ENCODE peak calls at places on chromosomes 7 and 10, in seven cellular contexts. X is HCT116, N is mesendoderm, S is neural progenitor cell, D is brain microvascular endothelial cell, V is iPS DF 6.9, H is aorta. Y is an unnamed sample.

GRCh38 chr7:151271699-151272355 is 23.3 kb upstream of the SMARCD3 start:
- DNase-seq in S (no peak), X (no peak), D (no peak), V (no peak), H (peak; percentile 59), N (peak; percentile 17), Y (no peak)

GRCh38 chr7:130069179-130069977 is 956 bp upstream of the KLHDC10 start:
- DNase-seq in N (no peak), V (no peak), S (no peak), D (no peak), X (no peak), H (no peak), Y (no peak)

GRCh38 chr10:4398602-4399001 is 427.4 kb upstream of the AKR1E2 start:
- DNase-seq in S (no peak), H (no peak), D (no peak), X (no peak), V (no peak), N (no peak), Y (no peak)

GRCh38 chr7:37592366-37592765 is 91.2 kb upstream of the GPR141 start:
- DNase-seq in X (no peak), N (no peak), V (no peak), S (no peak), H (no peak), D (no peak), Y (no peak)

GRCh38 chr10:58028597-58029366 is 238.9 kb downstream of the IPMK start:
- DNase-seq in H (no peak), S (no peak), X (no peak), N (no peak), D (peak; percentile 67), V (no peak), Y (no peak)

GRCh38 chr7:47501406-47501805 is 80.5 kb downstream of the TNS3 start:
- DNase-seq in X (no peak), S (no peak), H (peak; percentile 62), V (no peak), N (no peak), D (peak; percentile 97), Y (no peak)

GRCh38 chr7:72446566-72447462 is 34.7 kb upstream of the CALN1 start:
- DNase-seq in D (no peak), S (peak; percentile 34), H (no peak), X (no peak), V (no peak), N (no peak), Y (no peak)

GRCh38 chr7:98945852-98946251 is 67.5 kb downstream of the TRRAP start:
- DNase-seq in D (no peak), S (no peak), X (no peak), V (no peak), H (no peak), N (no peak), Y (no peak)

GRCh38 chr10:12405342-12406320 is 56.3 kb downstream of the CAMK1D start:
- DNase-seq in X (no peak), V (no peak), N (no peak), H (peak; percentile 4), D (no peak), S (peak; percentile 49), Y (peak; percentile 15)

GRCh38 chr7:3089493-3089892 is 45.8 kb upstream of the CARD11 start:
- DNase-seq in X (no peak), H (no peak), N (peak; percentile 75), V (peak; percentile 33), S (peak; percentile 77), D (peak; percentile 5), Y (no peak)

GRCh38 chr10:86536294-86536861 is 14.8 kb upstream of the WAPL start:
- DNase-seq in H (no peak), V (no peak), X (no peak), D (no peak), N (peak; percentile 53), S (peak; percentile 59), Y (no peak)

GRCh38 chr7:17302575-17303142 is 4.2 kb downstream of the AHR start:
- DNase-seq in H (no peak), V (no peak), X (no peak), S (no peak), D (no peak), N (no peak), Y (no peak)

GRCh38 chr10:53003094-53003493 is 230.5 kb upstream of the MBL2 start:
- DNase-seq in X (no peak), V (no peak), S (no peak), N (no peak), H (no peak), D (no peak), Y (no peak)

GRCh38 chr7:54343511-54343910 is 198.7 kb upstream of the VSTM2A start:
- DNase-seq in S (no peak), X (no peak), H (no peak), V (no peak), N (no peak), D (no peak), Y (no peak)

GRCh38 chr7:26091933-26092332 is 60.1 kb upstream of the NFE2L3 start:
- DNase-seq in N (peak; percentile 82), H (no peak), X (no peak), D (no peak), S (peak; percentile 38), V (no peak), Y (no peak)

GRCh38 chr10:110822708-110823291 is 48.9 kb upstream of the PDCD4 start:
- DNase-seq in H (no peak), N (peak; percentile 95), S (peak; percentile 74), D (no peak), V (peak; percentile 22), X (no peak), Y (no peak)

GRCh38 chr7:92880212-92881090 is 44.1 kb upstream of the CDK6 start:
- DNase-seq in X (peak; percentile 4), V (peak; percentile 71), H (peak; percentile 70), D (no peak), S (peak; percentile 62), N (peak; percentile 89), Y (no peak)

GRCh38 chr7:24966802-24967201 is 13.2 kb downstream of the OSBPL3 start:
- DNase-seq in S (no peak), D (no peak), N (no peak), V (no peak), H (no peak), X (no peak), Y (no peak)

GRCh38 chr7:91671245-91671644 is 209.3 kb downstream of the MTERF1 start:
- DNase-seq in D (no peak), V (no peak), X (no peak), H (no peak), N (no peak), S (no peak), Y (no peak)

GRCh38 chr7:1105189-1105588 is 17.3 kb downstream of the GPER1 start:
- DNase-seq in V (no peak), D (no peak), H (no peak), S (no peak), X (no peak), N (no peak), Y (no peak)

GRCh38 chr7:1106783-1107421 is 19.0 kb downstream of the GPER1 start:
- DNase-seq in S (no peak), D (no peak), H (peak; percentile 71), V (no peak), N (no peak), X (no peak), Y (no peak)

GRCh38 chr7:1108264-1108920 is 20.5 kb downstream of the GPER1 start:
- DNase-seq in X (no peak), S (no peak), H (peak; percentile 54), N (no peak), D (no peak), V (no peak), Y (no peak)

GRCh38 chr7:1104514-1105179 is 16.7 kb downstream of the GPER1 start:
- DNase-seq in H (no peak), S (no peak), N (no peak), D (no peak), X (no peak), V (no peak), Y (no peak)

DNA sequence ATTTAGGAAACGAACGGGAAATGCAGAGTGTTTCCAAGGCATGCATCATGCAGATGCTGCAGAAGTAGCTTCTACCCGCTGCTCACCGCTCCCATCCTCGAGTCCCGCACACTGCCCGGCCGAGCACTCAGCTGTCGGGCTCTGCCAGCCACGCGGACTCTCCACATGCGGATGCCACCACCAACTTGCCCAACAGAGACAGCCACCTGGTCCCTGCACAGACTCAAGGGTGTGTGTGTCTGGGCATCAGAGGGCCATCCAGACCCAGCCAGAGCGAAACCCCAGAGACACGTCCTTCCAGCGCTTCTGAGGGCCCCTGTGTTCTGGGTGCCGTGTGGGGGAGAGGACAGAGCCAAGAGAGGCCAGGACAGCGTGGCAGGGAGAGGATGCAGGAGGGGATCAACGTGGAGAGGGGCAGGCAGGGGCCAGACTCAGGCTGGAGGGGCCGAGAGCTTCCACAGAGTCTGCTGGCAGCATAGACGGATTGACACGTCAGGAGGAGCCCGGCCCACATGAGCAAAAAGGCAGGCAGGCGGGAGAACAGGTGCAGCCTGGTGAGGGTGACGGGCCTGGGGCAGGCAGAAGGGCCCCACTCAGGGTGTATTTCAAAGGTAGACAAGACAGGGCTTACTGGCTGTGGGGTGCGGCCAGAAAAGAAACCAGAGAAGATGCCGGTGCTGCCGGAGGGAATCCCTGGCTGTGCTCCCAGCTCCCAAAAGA is 18.3 kb downstream of the GPER1 start:
- DNase-seq in V (no peak), D (no peak), X (no peak), N (no peak), S (no peak), H (no peak), Y (no peak)
- H3K36me3 ChIP-seq in V (no peaks in the 10 kb centered on the region), D (no peaks in the 10 kb centered on the region), X (no peaks in the 10 kb centered on the region), N (no peaks in the 10 kb centered on the region), S (no peaks in the 10 kb centered on the region), H (no peaks in the 10 kb centered on the region), Y (no peaks in the 10 kb centered on the region)

DNA sequence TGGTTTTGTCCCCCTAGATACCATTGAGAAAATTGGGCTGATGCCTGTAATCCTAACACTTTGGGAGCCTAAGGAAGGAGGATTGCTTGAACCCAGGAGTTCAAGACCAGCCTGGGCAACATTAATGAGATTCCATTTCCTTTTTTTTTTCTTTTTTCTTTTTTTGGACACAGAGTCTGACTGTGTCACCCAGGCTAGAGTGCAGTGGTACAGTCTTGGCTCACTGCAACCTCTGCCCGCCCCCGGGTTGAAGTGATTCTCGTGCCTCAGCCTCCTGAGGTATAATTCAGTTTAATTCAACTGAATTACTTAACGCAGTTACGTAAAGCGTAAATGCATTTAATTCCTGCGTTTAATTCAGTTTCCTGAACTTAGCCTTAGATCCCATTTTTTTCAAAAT is 13.3 kb downstream of the CCAR1 start:
- DNase-seq in H (no peak), X (no peak), S (no peak), N (no peak), V (no peak), D (no peak), Y (no peak)
- H3K36me3 ChIP-seq in H (peaks cover 9% of the 10 kb centered on the region), X (peaks cover 47% of the 10 kb centered on the region), S (peaks cover 49% of the 10 kb centered on the region), N (peaks cover 11% of the 10 kb centered on the region), V (peaks cover 17% of the 10 kb centered on the region), D (peaks cover 67% of the 10 kb centered on the region), Y (peaks cover 38% of the 10 kb centered on the region)

DNA sequence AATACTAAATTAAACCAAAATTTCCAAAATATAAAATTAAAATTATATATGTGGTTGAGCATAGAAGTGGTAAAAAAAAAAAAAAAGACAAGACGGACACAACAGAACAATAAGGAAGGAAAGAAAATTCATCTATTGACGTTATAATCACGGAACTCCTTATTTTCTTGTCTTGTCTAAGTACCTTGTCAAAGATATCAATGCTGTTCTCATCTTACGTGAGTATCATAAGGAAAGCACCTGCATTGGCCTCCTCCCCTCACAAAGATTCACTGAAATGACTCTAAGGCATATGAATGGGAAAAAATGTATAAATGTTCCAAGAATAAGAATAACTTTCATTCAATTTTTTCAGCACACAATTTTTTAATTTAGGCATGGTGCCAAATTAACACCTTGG is 135.4 kb downstream of the PPP1R3A start:
- DNase-seq in N (no peak), D (no peak), X (no peak), V (no peak), H (no peak), S (no peak), Y (no peak)
- H3K36me3 ChIP-seq in N (no peaks in the 10 kb centered on the region), D (no peaks in the 10 kb centered on the region), X (no peaks in the 10 kb centered on the region), V (no peaks in the 10 kb centered on the region), H (no peaks in the 10 kb centered on the region), S (no peaks in the 10 kb centered on the region), Y (no peaks in the 10 kb centered on the region)

GRCh38 chr10:94327649-94328048 is 35.1 kb downstream of the NOC3L start:
- DNase-seq in S (no peak), D (no peak), H (no peak), N (no peak), X (no peak), V (no peak), Y (no peak)
- H3K36me3 ChIP-seq in S (peaks cover 9% of the 10 kb centered on the region), D (peaks cover 15% of the 10 kb centered on the region), H (no peaks in the 10 kb centered on the region), N (peaks cover 1% of the 10 kb centered on the region), X (peaks cover 36% of the 10 kb centered on the region), V (no peaks in the 10 kb centered on the region), Y (peaks cover 59% of the 10 kb centered on the region)

Y was measured in Panc1.